ENCODE peak calls at places on chromosomes 5 and 9, in four cellular contexts. D is upper lobe of left lung, H is uterus, M is suprapubic skin. T is an unnamed sample.

GRCh38 chr5:59174248-59174844 is 591.5 kb downstream of the RAB3C start:
- DNase-seq in D (no peak), M (no peak), H (no peak), T (peak; percentile 22)

GRCh38 chr5:68730220-68731010 is 363.4 kb upstream of the SLC30A5 start:
- DNase-seq in M (no peak), H (peak; percentile 77), D (no peak), T (peak; percentile 32)

GRCh38 chr5:60687927-60688720 is 11.8 kb downstream of the DEPDC1B start:
- DNase-seq in M (no peak), D (no peak), H (no peak), T (no peak)

GRCh38 chr5:96149021-96149420 is 187.4 kb upstream of the ELL2 start:
- DNase-seq in D (no peak), H (no peak), M (no peak), T (no peak)

GRCh38 chr9:3980771-3981170 is 319.1 kb downstream of the GLIS3 start:
- DNase-seq in H (no peak), M (no peak), D (no peak), T (no peak)

GRCh38 chr5:78547171-78547570 is 101.4 kb downstream of the LHFPL2 start:
- DNase-seq in M (no peak), D (no peak), H (no peak), T (no peak)

GRCh38 chr5:140608730-140609520 is 24.1 kb downstream of the CD14 start:
- DNase-seq in H (peak; percentile 32), M (no peak), D (no peak), T (peak; percentile 71)

GRCh38 chr9:124696101-124696500 is 75.0 kb downstream of the NR6A1 start:
- DNase-seq in H (no peak), D (no peak), M (no peak), T (no peak)

GRCh38 chr9:127943746-127944145 is 6.1 kb upstream of the DPM2 start:
- DNase-seq in M (peak; percentile 93), D (peak; percentile 91), H (peak; percentile 92), T (peak; percentile 78)
- TF ChIP-seq POLR2A in M (no peak), D (no peak), H (no peak), T (no peak)

GRCh38 chr5:170753311-170753710 is 30.2 kb upstream of the GABRP start:
- DNase-seq in M (no peak), H (no peak), D (no peak), T (no peak)
- TF ChIP-seq POLR2A in M (no peak), H (no peak), D (no peak), T (no peak)

DNA sequence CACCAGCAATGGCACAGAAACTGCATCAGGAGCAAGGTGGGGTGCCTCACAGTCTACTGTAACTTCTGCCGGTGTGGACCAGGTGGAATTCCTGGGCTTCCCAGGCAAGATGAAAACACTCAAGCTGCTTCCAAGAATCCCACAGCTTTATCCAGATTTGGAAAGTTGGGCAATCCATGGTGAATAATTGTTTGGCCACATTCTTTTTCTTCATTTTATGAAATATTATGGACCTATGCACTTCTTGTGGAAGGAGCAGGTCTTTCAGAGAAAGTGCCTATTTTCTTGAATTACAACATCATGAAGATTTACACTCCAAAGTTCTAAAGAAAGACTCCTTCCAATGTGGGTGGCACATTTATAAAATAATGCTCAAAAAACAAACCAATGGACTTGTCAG is 503.6 kb downstream of the SEMA5A start:
- DNase-seq in D (no peak), M (no peak), H (no peak), T (no peak)
- TF ChIP-seq POLR2A in D (no peak), M (no peak), H (no peak), T (no peak)

GRCh38 chr9:86096382-86096781 is 3.0 kb downstream of the GOLM1 start:
- DNase-seq in H (no peak), M (no peak), D (no peak), T (no peak)

GRCh38 chr9:86098793-86099694 is at the start of gene GOLM1:
- DNase-seq in D (peak; percentile 93), M (no peak), H (peak; percentile 29), T (peak; percentile 17)

GRCh38 chr9:86102626-86103025 is 3.3 kb upstream of the GOLM1 start:
- DNase-seq in D (no peak), M (no peak), H (no peak), T (no peak)

GRCh38 chr9:86097510-86098224 is 1.7 kb downstream of the GOLM1 start:
- DNase-seq in M (no peak), D (no peak), H (no peak), T (no peak)

GRCh38 chr9:86099695-86100364 is 472 bp upstream of the GOLM1 start:
- DNase-seq in D (no peak), M (no peak), H (peak; percentile 57), T (peak; percentile 48)
- TF ChIP-seq POLR2A in D (no peak), M (no peak), H (no peak), T (no peak)

GRCh38 chr5:91380491-91381133 is 2.5 kb downstream of the ARRDC3 start:
- DNase-seq in M (peak; percentile 100), D (peak; percentile 99), H (peak; percentile 98), T (peak; percentile 99)
- TF ChIP-seq POLR2A in M (peak; percentile 90), D (peak; percentile 20), H (peak; percentile 87), T (peak; percentile 88)

GRCh38 chr5:146494656-146495055 is 21.3 kb downstream of the GPR151 start:
- DNase-seq in H (no peak), D (no peak), M (no peak), T (no peak)

GRCh38 chr5:146484714-146485391 is 31.1 kb downstream of the GPR151 start:
- DNase-seq in H (no peak), M (no peak), D (no peak), T (no peak)

DNA sequence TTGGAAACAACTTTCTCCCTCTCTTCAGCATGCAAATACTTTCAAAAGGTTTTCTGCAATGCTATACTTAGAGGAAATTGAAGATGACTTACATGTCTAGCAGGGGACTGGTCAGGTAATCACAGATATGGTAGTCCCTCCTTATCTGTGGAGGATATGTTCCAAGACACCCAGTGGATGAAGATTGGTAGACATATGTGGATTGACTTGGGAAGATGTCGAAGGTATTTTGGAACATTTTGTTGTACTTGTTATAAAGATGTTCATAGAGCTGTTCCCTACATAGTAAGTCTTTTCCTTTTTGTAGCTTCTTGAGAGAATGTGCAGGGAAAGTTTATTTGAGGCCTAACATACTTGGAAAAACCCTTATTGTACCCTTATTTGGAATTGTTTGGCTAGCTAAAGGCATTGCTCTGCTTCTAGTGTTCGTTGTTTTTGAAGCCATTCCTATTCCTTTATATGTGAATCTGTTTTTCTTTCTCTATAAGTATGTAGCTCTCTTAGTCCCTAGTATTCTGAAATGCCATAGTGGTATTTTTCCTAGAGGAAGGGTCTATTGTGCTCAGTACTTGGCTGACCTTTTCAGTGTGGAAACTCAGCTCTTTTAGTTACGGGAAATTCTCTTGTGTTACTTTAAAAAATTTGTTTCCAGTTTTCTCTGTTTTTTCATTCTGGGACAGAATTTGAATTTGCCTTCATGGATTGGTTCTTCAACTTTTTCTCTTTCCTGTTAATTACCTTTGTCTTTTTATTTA is 25.7 kb downstream of the GPR151 start:
- DNase-seq in M (no peak), D (no peak), H (no peak), T (no peak)
- TF ChIP-seq POLR2A in M (no peak), D (no peak), H (no peak), T (no peak)